ENCODE peak calls at places on chromosomes 3 and 15, in seven cellular contexts. One of them, this sample, is unnamed.

GRCh38 chr3:192916455-192917257 is 1.0 kb downstream of the MB21D2 start:
- DNase-seq in HT-29: peak
- DNase-seq in LoVo: peak
- DNase-seq in KG1: no peak
- DNase-seq in NCI-H1092 treated with DMSO at 0.1 percent for 48 hours: peak
- DNase-seq in HuH-7.5: peak
- DNase-seq in effector memory CD4-positive, alpha-beta T cell: peak
- DNase-seq in this sample: peak

GRCh38 chr15:93028632-93029612 is 60.1 kb downstream of the RGMA start:
- DNase-seq in HT-29: no peak
- DNase-seq in LoVo: no peak
- DNase-seq in KG1: no peak
- DNase-seq in NCI-H1092 treated with DMSO at 0.1 percent for 48 hours: no peak
- DNase-seq in HuH-7.5: peak
- DNase-seq in effector memory CD4-positive, alpha-beta T cell: no peak
- DNase-seq in this sample: peak

GRCh38 chr15:79101866-79102581 is 11.4 kb upstream of the RASGRF1 start:
- DNase-seq in HT-29: peak
- DNase-seq in LoVo: no peak
- DNase-seq in KG1: no peak
- DNase-seq in NCI-H1092 treated with DMSO at 0.1 percent for 48 hours: no peak
- DNase-seq in HuH-7.5: no peak
- DNase-seq in effector memory CD4-positive, alpha-beta T cell: no peak
- DNase-seq in this sample: no peak

GRCh38 chr15:69055251-69055650 is 40.8 kb downstream of the NOX5 start:
- DNase-seq in HT-29: no peak
- DNase-seq in LoVo: no peak
- DNase-seq in KG1: no peak
- DNase-seq in NCI-H1092 treated with DMSO at 0.1 percent for 48 hours: no peak
- DNase-seq in HuH-7.5: no peak
- DNase-seq in effector memory CD4-positive, alpha-beta T cell: no peak
- DNase-seq in this sample: no peak

GRCh38 chr3:160112996-160113395 is 112.2 kb upstream of the C3orf80 start:
- DNase-seq in HT-29: no peak
- DNase-seq in LoVo: no peak
- DNase-seq in KG1: no peak
- DNase-seq in NCI-H1092 treated with DMSO at 0.1 percent for 48 hours: no peak
- DNase-seq in HuH-7.5: no peak
- DNase-seq in effector memory CD4-positive, alpha-beta T cell: no peak
- DNase-seq in this sample: no peak

GRCh38 chr3:41265823-41266273 is 66.5 kb downstream of the CTNNB1 start:
- DNase-seq in HT-29: no peak
- DNase-seq in LoVo: no peak
- DNase-seq in KG1: no peak
- DNase-seq in NCI-H1092 treated with DMSO at 0.1 percent for 48 hours: no peak
- DNase-seq in HuH-7.5: no peak
- DNase-seq in effector memory CD4-positive, alpha-beta T cell: no peak
- DNase-seq in this sample: peak

GRCh38 chr3:181210275-181210674 is 220.7 kb upstream of the DNAJC19 start:
- DNase-seq in HT-29: peak
- DNase-seq in LoVo: peak
- DNase-seq in KG1: no peak
- DNase-seq in NCI-H1092 treated with DMSO at 0.1 percent for 48 hours: peak
- DNase-seq in HuH-7.5: no peak
- DNase-seq in effector memory CD4-positive, alpha-beta T cell: no peak
- DNase-seq in this sample: peak

GRCh38 chr15:35705030-35705884 is 159.3 kb upstream of the DPH6 start:
- DNase-seq in HT-29: no peak
- DNase-seq in LoVo: no peak
- DNase-seq in KG1: no peak
- DNase-seq in NCI-H1092 treated with DMSO at 0.1 percent for 48 hours: no peak
- DNase-seq in HuH-7.5: no peak
- DNase-seq in effector memory CD4-positive, alpha-beta T cell: no peak
- DNase-seq in this sample: no peak

GRCh38 chr3:172217877-172218276 is 178.5 kb downstream of the FNDC3B start:
- DNase-seq in HT-29: no peak
- DNase-seq in LoVo: no peak
- DNase-seq in KG1: no peak
- DNase-seq in NCI-H1092 treated with DMSO at 0.1 percent for 48 hours: no peak
- DNase-seq in HuH-7.5: no peak
- DNase-seq in effector memory CD4-positive, alpha-beta T cell: no peak
- DNase-seq in this sample: peak

GRCh38 chr3:191502583-191502982 is 41.6 kb downstream of the PYDC2 start:
- DNase-seq in HT-29: peak
- DNase-seq in LoVo: no peak
- DNase-seq in KG1: no peak
- DNase-seq in NCI-H1092 treated with DMSO at 0.1 percent for 48 hours: peak
- DNase-seq in HuH-7.5: no peak
- DNase-seq in effector memory CD4-positive, alpha-beta T cell: no peak
- DNase-seq in this sample: peak

This sample was measured in astrocyte of the spinal cord.